ENCODE peak calls at places on chromosomes 2 and 18, in seven cellular contexts. One of them, this sample, is unnamed.

GRCh38 chr18:48446582-48447225 is 37.5 kb upstream of the ZBTB7C start:
- DNase-seq in anterior cingulate cortex: peak
- DNase-seq in NCI-H1930: peak
- DNase-seq in stimulated activated CD4-positive, alpha-beta T cell treated with anti-CD3 and anti-CD28 coated beads, Interleukin-2, amount 100 ng/mL, for 24 hours: peak
- DNase-seq in NCI-H510A: peak
- DNase-seq in kidney tubule cell: peak
- DNase-seq in mesothelial cell of epicardium: peak
- DNase-seq in this sample: peak

GRCh38 chr2:233223059-233223894 is 28.2 kb upstream of the ATG16L1 start:
- DNase-seq in anterior cingulate cortex: no peak
- DNase-seq in NCI-H1930: no peak
- DNase-seq in stimulated activated CD4-positive, alpha-beta T cell treated with anti-CD3 and anti-CD28 coated beads, Interleukin-2, amount 100 ng/mL, for 24 hours: no peak
- DNase-seq in NCI-H510A: no peak
- DNase-seq in kidney tubule cell: no peak
- DNase-seq in mesothelial cell of epicardium: no peak
- DNase-seq in this sample: no peak

GRCh38 chr18:51643483-51643882 is 446.0 kb upstream of the MEX3C start:
- DNase-seq in anterior cingulate cortex: no peak
- DNase-seq in NCI-H1930: no peak
- DNase-seq in stimulated activated CD4-positive, alpha-beta T cell treated with anti-CD3 and anti-CD28 coated beads, Interleukin-2, amount 100 ng/mL, for 24 hours: no peak
- DNase-seq in NCI-H510A: no peak
- DNase-seq in kidney tubule cell: no peak
- DNase-seq in mesothelial cell of epicardium: no peak
- DNase-seq in this sample: no peak

GRCh38 chr2:1899396-1899730 is 155.0 kb upstream of the PXDN start:
- DNase-seq in anterior cingulate cortex: no peak
- DNase-seq in NCI-H1930: no peak
- DNase-seq in stimulated activated CD4-positive, alpha-beta T cell treated with anti-CD3 and anti-CD28 coated beads, Interleukin-2, amount 100 ng/mL, for 24 hours: no peak
- DNase-seq in NCI-H510A: no peak
- DNase-seq in kidney tubule cell: no peak
- DNase-seq in mesothelial cell of epicardium: no peak
- DNase-seq in this sample: no peak

GRCh38 chr18:49547701-49548100 is 14.2 kb upstream of the LIPG start:
- DNase-seq in anterior cingulate cortex: no peak
- DNase-seq in NCI-H1930: no peak
- DNase-seq in stimulated activated CD4-positive, alpha-beta T cell treated with anti-CD3 and anti-CD28 coated beads, Interleukin-2, amount 100 ng/mL, for 24 hours: no peak
- DNase-seq in NCI-H510A: no peak
- DNase-seq in kidney tubule cell: peak
- DNase-seq in mesothelial cell of epicardium: no peak
- DNase-seq in this sample: peak

GRCh38 chr2:55123851-55124269 is 73.6 kb upstream of the RTN4 start:
- DNase-seq in anterior cingulate cortex: no peak
- DNase-seq in NCI-H1930: no peak
- DNase-seq in stimulated activated CD4-positive, alpha-beta T cell treated with anti-CD3 and anti-CD28 coated beads, Interleukin-2, amount 100 ng/mL, for 24 hours: no peak
- DNase-seq in NCI-H510A: no peak
- DNase-seq in kidney tubule cell: no peak
- DNase-seq in mesothelial cell of epicardium: no peak
- DNase-seq in this sample: no peak

GRCh38 chr18:13137041-13137938 is 81.3 kb upstream of the LDLRAD4 start:
- DNase-seq in anterior cingulate cortex: no peak
- DNase-seq in NCI-H1930: no peak
- DNase-seq in stimulated activated CD4-positive, alpha-beta T cell treated with anti-CD3 and anti-CD28 coated beads, Interleukin-2, amount 100 ng/mL, for 24 hours: peak
- DNase-seq in NCI-H510A: no peak
- DNase-seq in kidney tubule cell: no peak
- DNase-seq in mesothelial cell of epicardium: peak
- DNase-seq in this sample: peak

GRCh38 chr2:241485172-241485911 is 23.0 kb downstream of the STK25 start:
- DNase-seq in anterior cingulate cortex: no peak
- DNase-seq in NCI-H1930: no peak
- DNase-seq in stimulated activated CD4-positive, alpha-beta T cell treated with anti-CD3 and anti-CD28 coated beads, Interleukin-2, amount 100 ng/mL, for 24 hours: no peak
- DNase-seq in NCI-H510A: no peak
- DNase-seq in kidney tubule cell: no peak
- DNase-seq in mesothelial cell of epicardium: no peak
- DNase-seq in this sample: no peak

This sample was measured in iris pigment epithelial cell.